ENCODE peak calls at places on chromosomes 7 and 10, in four cellular contexts. S is occipital lobe, E is A172, U is T-cell. F is an unnamed sample.

GRCh38 chr10:770975-771374 is 81.5 kb upstream of the DIP2C start:
- DNase-seq in S (no peak), E (no peak), U (no peak), F (no peak)

GRCh38 chr10:22552888-22553378 is 161.4 kb downstream of the PIP4K2A start:
- DNase-seq in S (no peak), E (peak), U (no peak), F (no peak)

GRCh38 chr10:99374526-99374925 is 45.4 kb downstream of the CNNM1 start:
- DNase-seq in S (no peak), E (peak), U (no peak), F (no peak)

GRCh38 chr7:22860784-22861482 is 38.3 kb upstream of the TOMM7 start:
- DNase-seq in S (no peak), E (no peak), U (no peak), F (no peak)

GRCh38 chr10:130179640-130180039 is 43.4 kb downstream of the GLRX3 start:
- DNase-seq in S (peak), E (peak), U (peak), F (peak)

GRCh38 chr7:45073031-45073842 is 15.5 kb downstream of the NACAD start:
- DNase-seq in S (no peak), E (no peak), U (no peak), F (peak)

GRCh38 chr10:72126184-72126871 is 38.0 kb upstream of the SPOCK2 start:
- DNase-seq in S (no peak), E (peak), U (no peak), F (peak)

GRCh38 chr10:80442879-80443278 is 11.2 kb upstream of the TSPAN14 start:
- DNase-seq in S (no peak), E (no peak), U (no peak), F (no peak)

GRCh38 chr7:93006480-93007095 is 111.2 kb downstream of the SAMD9 start:
- DNase-seq in S (no peak), E (no peak), U (no peak), F (no peak)

GRCh38 chr10:43968076-43968475 is 319.4 kb upstream of the ZNF32 start:
- DNase-seq in S (no peak), E (no peak), U (no peak), F (no peak)

GRCh38 chr10:70816220-70816894 is 609 bp downstream of the SGPL1 start:
- DNase-seq in S (peak), E (peak), U (peak), F (peak)

GRCh38 chr10:127968659-127969058 is 61.8 kb downstream of the PTPRE start:
- DNase-seq in S (no peak), E (no peak), U (no peak), F (no peak)

GRCh38 chr10:124213471-124213870 is 120.1 kb upstream of the CHST15 start:
- DNase-seq in S (no peak), E (no peak), U (no peak), F (no peak)

GRCh38 chr10:129934196-129934925 is 29.7 kb downstream of the EBF3 start:
- DNase-seq in S (no peak), E (no peak), U (no peak), F (no peak)

F was measured in Ammon's horn.